ENCODE peak calls at places on chromosomes 3 and 15, in eight cellular contexts. One of them, this sample, is unnamed.
A peak's percentile ranks its signal among the peaks of the same experiment; 100 is the strongest.

GRCh38 chr3:128783774-128784173 is 57.8 kb downstream of the RAB7A start:
- DNase-seq in mesendoderm: no peak
- DNase-seq in AG04450: no peak
- DNase-seq in fibroblast of the aortic adventitia: no peak
- DNase-seq in A549: no peak
- DNase-seq in NCI-H774: no peak
- DNase-seq in omental fat pad: no peak
- DNase-seq in heart right ventricle: no peak
- DNase-seq in this sample: no peak

GRCh38 chr3:105399062-105399461 is 32.4 kb downstream of the ALCAM start:
- DNase-seq in mesendoderm: no peak
- DNase-seq in AG04450: no peak
- DNase-seq in fibroblast of the aortic adventitia: no peak
- DNase-seq in A549: no peak
- DNase-seq in NCI-H774: no peak
- DNase-seq in omental fat pad: no peak
- DNase-seq in heart right ventricle: no peak
- DNase-seq in this sample: no peak

GRCh38 chr3:63279442-63279841 is 1.3 kb downstream of the SYNPR start:
- DNase-seq in mesendoderm: no peak
- DNase-seq in AG04450: no peak
- DNase-seq in fibroblast of the aortic adventitia: no peak
- DNase-seq in A549: no peak
- DNase-seq in NCI-H774: no peak
- DNase-seq in omental fat pad: no peak
- DNase-seq in heart right ventricle: no peak
- DNase-seq in this sample: no peak

GRCh38 chr15:62075595-62076279 is 9.0 kb downstream of the C2CD4A start:
- DNase-seq in mesendoderm: no peak
- DNase-seq in AG04450: no peak
- DNase-seq in fibroblast of the aortic adventitia: peak; percentile 39
- DNase-seq in A549: no peak
- DNase-seq in NCI-H774: no peak
- DNase-seq in omental fat pad: no peak
- DNase-seq in heart right ventricle: no peak
- DNase-seq in this sample: peak; percentile 56

GRCh38 chr3:133230191-133230590 is 169.7 kb upstream of the BFSP2 start:
- DNase-seq in mesendoderm: no peak
- DNase-seq in AG04450: no peak
- DNase-seq in fibroblast of the aortic adventitia: no peak
- DNase-seq in A549: no peak
- DNase-seq in NCI-H774: peak; percentile 13
- DNase-seq in omental fat pad: no peak
- DNase-seq in heart right ventricle: no peak
- DNase-seq in this sample: no peak

GRCh38 chr3:177589921-177590336 is 392.6 kb upstream of the TBL1XR1 start:
- DNase-seq in mesendoderm: no peak
- DNase-seq in AG04450: peak; percentile 91
- DNase-seq in fibroblast of the aortic adventitia: peak; percentile 98
- DNase-seq in A549: peak; percentile 47
- DNase-seq in NCI-H774: peak; percentile 50
- DNase-seq in omental fat pad: no peak
- DNase-seq in heart right ventricle: no peak
- DNase-seq in this sample: no peak

GRCh38 chr15:41790756-41791546 is 16.7 kb downstream of the MAPKBP1 start:
- DNase-seq in mesendoderm: peak; percentile 76
- DNase-seq in AG04450: no peak
- DNase-seq in fibroblast of the aortic adventitia: peak; percentile 50
- DNase-seq in A549: no peak
- DNase-seq in NCI-H774: no peak
- DNase-seq in omental fat pad: no peak
- DNase-seq in heart right ventricle: no peak
- DNase-seq in this sample: no peak

GRCh38 chr3:89173546-89173945 is 66.1 kb downstream of the EPHA3 start:
- DNase-seq in mesendoderm: no peak
- DNase-seq in AG04450: no peak
- DNase-seq in fibroblast of the aortic adventitia: no peak
- DNase-seq in A549: no peak
- DNase-seq in NCI-H774: no peak
- DNase-seq in omental fat pad: no peak
- DNase-seq in heart right ventricle: no peak
- DNase-seq in this sample: no peak

GRCh38 chr3:121152573-121152972 is 244.6 kb downstream of the STXBP5L start:
- DNase-seq in mesendoderm: peak; percentile 35
- DNase-seq in AG04450: no peak
- DNase-seq in fibroblast of the aortic adventitia: no peak
- DNase-seq in A549: no peak
- DNase-seq in NCI-H774: no peak
- DNase-seq in omental fat pad: no peak
- DNase-seq in heart right ventricle: no peak
- DNase-seq in this sample: no peak

GRCh38 chr15:39594056-39594763 is 13.3 kb downstream of the THBS1 start:
- DNase-seq in mesendoderm: no peak
- DNase-seq in AG04450: no peak
- DNase-seq in fibroblast of the aortic adventitia: peak; percentile 22
- DNase-seq in A549: no peak
- DNase-seq in NCI-H774: no peak
- DNase-seq in omental fat pad: no peak
- DNase-seq in heart right ventricle: no peak
- DNase-seq in this sample: no peak

GRCh38 chr15:69388259-69388658 is 25.9 kb upstream of the KIF23 start:
- DNase-seq in mesendoderm: peak; percentile 49
- DNase-seq in AG04450: no peak
- DNase-seq in fibroblast of the aortic adventitia: peak; percentile 50
- DNase-seq in A549: no peak
- DNase-seq in NCI-H774: no peak
- DNase-seq in omental fat pad: no peak
- DNase-seq in heart right ventricle: no peak
- DNase-seq in this sample: no peak

GRCh38 chr3:157931517-157931916 is 174.7 kb downstream of the SHOX2 start:
- DNase-seq in mesendoderm: no peak
- DNase-seq in AG04450: no peak
- DNase-seq in fibroblast of the aortic adventitia: no peak
- DNase-seq in A549: no peak
- DNase-seq in NCI-H774: no peak
- DNase-seq in omental fat pad: no peak
- DNase-seq in heart right ventricle: no peak
- DNase-seq in this sample: no peak

GRCh38 chr3:185658504-185658912 is 72.4 kb downstream of the SENP2 start:
- DNase-seq in mesendoderm: peak; percentile 53
- DNase-seq in AG04450: peak; percentile 94
- DNase-seq in fibroblast of the aortic adventitia: peak; percentile 99
- DNase-seq in A549: peak; percentile 13
- DNase-seq in NCI-H774: no peak
- DNase-seq in omental fat pad: peak; percentile 73
- DNase-seq in heart right ventricle: no peak
- DNase-seq in this sample: no peak

GRCh38 chr15:38687340-38687739 is 122.7 kb upstream of the RASGRP1 start:
- DNase-seq in mesendoderm: no peak
- DNase-seq in AG04450: no peak
- DNase-seq in fibroblast of the aortic adventitia: peak; percentile 48
- DNase-seq in A549: no peak
- DNase-seq in NCI-H774: no peak
- DNase-seq in omental fat pad: no peak
- DNase-seq in heart right ventricle: no peak
- DNase-seq in this sample: no peak

GRCh38 chr3:24493951-24494615 is 567 bp downstream of the THRB start:
- DNase-seq in mesendoderm: peak; percentile 60
- DNase-seq in AG04450: no peak
- DNase-seq in fibroblast of the aortic adventitia: peak; percentile 4
- DNase-seq in A549: peak; percentile 55
- DNase-seq in NCI-H774: no peak
- DNase-seq in omental fat pad: peak; percentile 39
- DNase-seq in heart right ventricle: peak; percentile 84
- DNase-seq in this sample: peak; percentile 83

GRCh38 chr15:80549712-80550111 is 145.4 kb upstream of the ABHD17C start:
- DNase-seq in mesendoderm: no peak
- DNase-seq in AG04450: no peak
- DNase-seq in fibroblast of the aortic adventitia: peak; percentile 39
- DNase-seq in A549: no peak
- DNase-seq in NCI-H774: no peak
- DNase-seq in omental fat pad: no peak
- DNase-seq in heart right ventricle: no peak
- DNase-seq in this sample: no peak

GRCh38 chr3:107063351-107063750 is 313.9 kb upstream of the CCDC54 start:
- DNase-seq in mesendoderm: peak; percentile 28
- DNase-seq in AG04450: no peak
- DNase-seq in fibroblast of the aortic adventitia: peak; percentile 72
- DNase-seq in A549: no peak
- DNase-seq in NCI-H774: no peak
- DNase-seq in omental fat pad: no peak
- DNase-seq in heart right ventricle: no peak
- DNase-seq in this sample: no peak

GRCh38 chr3:127170794-127171193 is 22.1 kb upstream of the PRR23E start:
- DNase-seq in mesendoderm: peak; percentile 74
- DNase-seq in AG04450: no peak
- DNase-seq in fibroblast of the aortic adventitia: peak; percentile 40
- DNase-seq in A549: no peak
- DNase-seq in NCI-H774: peak; percentile 63
- DNase-seq in omental fat pad: no peak
- DNase-seq in heart right ventricle: no peak
- DNase-seq in this sample: peak; percentile 53

GRCh38 chr3:158434412-158435038 is 136.5 kb upstream of the MLF1 start:
- DNase-seq in mesendoderm: peak; percentile 77
- DNase-seq in AG04450: peak; percentile 21
- DNase-seq in fibroblast of the aortic adventitia: peak; percentile 80
- DNase-seq in A549: peak; percentile 5
- DNase-seq in NCI-H774: peak; percentile 59
- DNase-seq in omental fat pad: peak; percentile 54
- DNase-seq in heart right ventricle: no peak
- DNase-seq in this sample: peak; percentile 54

GRCh38 chr3:193400304-193400703 is 21.8 kb upstream of the ATP13A5 start:
- DNase-seq in mesendoderm: no peak
- DNase-seq in AG04450: no peak
- DNase-seq in fibroblast of the aortic adventitia: no peak
- DNase-seq in A549: no peak
- DNase-seq in NCI-H774: no peak
- DNase-seq in omental fat pad: no peak
- DNase-seq in heart right ventricle: no peak
- DNase-seq in this sample: peak; percentile 17

GRCh38 chr3:50519471-50520089 is 16.1 kb upstream of the CACNA2D2 start:
- DNase-seq in mesendoderm: peak; percentile 90
- DNase-seq in AG04450: no peak
- DNase-seq in fibroblast of the aortic adventitia: peak; percentile 39
- DNase-seq in A549: peak; percentile 50
- DNase-seq in NCI-H774: no peak
- DNase-seq in omental fat pad: peak; percentile 61
- DNase-seq in heart right ventricle: peak; percentile 59
- DNase-seq in this sample: peak; percentile 45